ENCODE peak calls at places on chromosomes 12 and 14, in eight cellular contexts. V is HFF-Myc, R is Peyer's patch, W is HCT116, J is IMR-90, E is fibroblast of lung, O is epithelial cell of esophagus, Q is foreskin fibroblast. Z is an unnamed sample.

GRCh38 chr14:67187826-67188225 is 1.4 kb upstream of the GARIN2 start:
- DNase-seq in R (no peak), Q (peak; percentile 65), J (peak; percentile 86), W (peak; percentile 85), V (peak; percentile 25), O (peak; percentile 75), E (peak; percentile 97), Z (peak; percentile 92)

GRCh38 chr14:33475623-33476022 is 475.3 kb downstream of the EGLN3 start:
- DNase-seq in J (no peak), Q (peak; percentile 24), W (no peak), V (peak; percentile 21), O (peak; percentile 60), E (peak; percentile 41), R (no peak), Z (no peak)

GRCh38 chr12:11136075-11136474 is 1.6 kb upstream of the TAS2R30 start:
- DNase-seq in J (no peak), W (no peak), O (no peak), V (no peak), Q (no peak), E (no peak), R (no peak), Z (no peak)

GRCh38 chr12:13744566-13744965 is 236.8 kb downstream of the GRIN2B start:
- DNase-seq in O (no peak), J (no peak), E (no peak), R (no peak), W (no peak), V (no peak), Q (no peak), Z (no peak)

GRCh38 chr12:98758331-98758730 is 113.2 kb downstream of the APAF1 start:
- DNase-seq in Q (peak; percentile 24), E (peak; percentile 83), J (peak; percentile 31), W (no peak), O (no peak), R (no peak), V (no peak), Z (no peak)

GRCh38 chr12:17148706-17149105 is 542.7 kb upstream of the LMO3 start:
- DNase-seq in W (no peak), O (no peak), J (no peak), R (no peak), E (no peak), Q (no peak), V (no peak), Z (no peak)

GRCh38 chr14:74792249-74793039 is 29.3 kb downstream of the YLPM1 start:
- DNase-seq in Q (no peak), J (peak; percentile 15), W (no peak), E (peak; percentile 31), O (no peak), R (no peak), V (no peak), Z (no peak)

GRCh38 chr12:39852346-39852745 is 232.7 kb upstream of the ABCD2 start:
- DNase-seq in R (no peak), O (peak; percentile 8), J (peak; percentile 1), W (no peak), Q (no peak), V (no peak), E (peak; percentile 36), Z (no peak)

GRCh38 chr12:64256166-64256800 is 34.2 kb upstream of the KICS2 start:
- DNase-seq in J (peak; percentile 67), R (no peak), Q (peak; percentile 81), V (peak; percentile 33), E (peak; percentile 42), O (peak; percentile 62), W (peak; percentile 33), Z (peak; percentile 11)

GRCh38 chr12:27347779-27348178 is 15.1 kb downstream of the BMAL2 start:
- DNase-seq in Q (no peak), R (no peak), J (no peak), E (no peak), W (no peak), V (no peak), O (peak; percentile 98), Z (no peak)

GRCh38 chr14:100878271-100879146 is 25.0 kb downstream of the RTL1 start:
- DNase-seq in R (no peak), J (no peak), V (no peak), Q (no peak), O (no peak), W (no peak), E (no peak), Z (no peak)

GRCh38 chr12:89363084-89363483 is 10.8 kb upstream of the DUSP6 start:
- DNase-seq in V (no peak), E (no peak), J (no peak), O (peak; percentile 63), R (no peak), W (no peak), Q (no peak), Z (no peak)

GRCh38 chr12:120832712-120833111 is 71.4 kb downstream of the SPPL3 start:
- DNase-seq in Q (no peak), R (no peak), J (no peak), W (no peak), E (no peak), V (no peak), O (no peak), Z (no peak)

GRCh38 chr12:125249066-125249824 is 184.0 kb downstream of the AACS start:
- DNase-seq in W (no peak), O (no peak), V (no peak), J (no peak), Q (no peak), E (no peak), R (no peak), Z (no peak)

GRCh38 chr12:55847603-55848329 is 5.0 kb upstream of the MMP19 start:
- DNase-seq in E (peak; percentile 99), J (peak; percentile 100), W (no peak), O (peak; percentile 87), Q (peak; percentile 100), R (peak; percentile 48), V (peak; percentile 100), Z (no peak)

GRCh38 chr12:55743131-55743921 is 404 bp downstream of the GDF11 start:
- DNase-seq in O (peak; percentile 72), W (no peak), V (no peak), R (peak; percentile 58), E (peak; percentile 70), Q (peak; percentile 86), J (peak; percentile 68), Z (no peak)

GRCh38 chr14:64786296-64787149 is 82.3 kb downstream of the PLEKHG3 start:
- DNase-seq in O (no peak), Q (peak; percentile 16), R (no peak), V (no peak), J (peak; percentile 56), W (no peak), E (peak; percentile 66), Z (no peak)

GRCh38 chr12:32305163-32305562 is 94.2 kb upstream of the FGD4 start:
- DNase-seq in V (no peak), Q (peak; percentile 64), O (peak; percentile 51), R (no peak), J (peak; percentile 50), W (peak; percentile 21), E (no peak), Z (no peak)

GRCh38 chr14:28651148-28651547 is 115.4 kb upstream of the FOXG1 start:
- DNase-seq in Q (peak; percentile 52), V (no peak), R (no peak), W (no peak), J (peak; percentile 5), O (peak; percentile 81), E (peak; percentile 89), Z (peak; percentile 14)

DNA sequence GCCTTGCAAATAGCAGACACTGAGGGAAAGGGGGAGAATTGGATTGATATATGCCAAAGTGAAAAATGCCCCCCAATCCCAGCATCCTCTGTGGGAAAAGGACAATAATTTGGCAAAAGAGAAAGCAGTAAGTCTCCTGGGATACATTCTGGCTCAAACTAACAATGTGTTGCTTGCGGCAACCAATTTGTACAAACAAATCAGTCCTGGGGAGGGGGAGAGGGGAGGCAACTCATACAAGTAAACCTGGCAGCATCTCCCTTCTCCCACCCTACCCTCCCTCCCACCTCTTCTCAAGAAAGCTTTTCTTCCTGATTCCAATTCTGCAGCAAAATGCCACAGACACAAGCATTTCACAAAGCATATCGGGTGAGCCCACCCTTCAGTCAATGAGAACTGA is 57.0 kb downstream of the STON2 start:
- DNase-seq in Q (no peak), W (no peak), O (no peak), R (no peak), V (no peak), E (no peak), J (no peak), Z (no peak)
- H3K4me3 ChIP-seq in Q (no peak overlapping the region), W (no peak overlapping the region), O (no peak overlapping the region), R (no peak overlapping the region), V (no peak overlapping the region), E (no peak overlapping the region), J (no peak overlapping the region), Z (no peak overlapping the region)

GRCh38 chr12:62934799-62935674 is at the start of gene PPM1H:
- DNase-seq in O (peak; percentile 27), V (no peak), J (peak; percentile 11), W (peak; percentile 68), Q (peak; percentile 58), E (no peak), R (peak; percentile 18), Z (no peak)
- TF ChIP-seq CTCF in O (peak; percentile 35), V (peak; percentile 25), J (no peak), W (peak; percentile 70), Q (peak; percentile 15), E (no peak), R (peak; percentile 4), Z (peak; percentile 50)

DNA sequence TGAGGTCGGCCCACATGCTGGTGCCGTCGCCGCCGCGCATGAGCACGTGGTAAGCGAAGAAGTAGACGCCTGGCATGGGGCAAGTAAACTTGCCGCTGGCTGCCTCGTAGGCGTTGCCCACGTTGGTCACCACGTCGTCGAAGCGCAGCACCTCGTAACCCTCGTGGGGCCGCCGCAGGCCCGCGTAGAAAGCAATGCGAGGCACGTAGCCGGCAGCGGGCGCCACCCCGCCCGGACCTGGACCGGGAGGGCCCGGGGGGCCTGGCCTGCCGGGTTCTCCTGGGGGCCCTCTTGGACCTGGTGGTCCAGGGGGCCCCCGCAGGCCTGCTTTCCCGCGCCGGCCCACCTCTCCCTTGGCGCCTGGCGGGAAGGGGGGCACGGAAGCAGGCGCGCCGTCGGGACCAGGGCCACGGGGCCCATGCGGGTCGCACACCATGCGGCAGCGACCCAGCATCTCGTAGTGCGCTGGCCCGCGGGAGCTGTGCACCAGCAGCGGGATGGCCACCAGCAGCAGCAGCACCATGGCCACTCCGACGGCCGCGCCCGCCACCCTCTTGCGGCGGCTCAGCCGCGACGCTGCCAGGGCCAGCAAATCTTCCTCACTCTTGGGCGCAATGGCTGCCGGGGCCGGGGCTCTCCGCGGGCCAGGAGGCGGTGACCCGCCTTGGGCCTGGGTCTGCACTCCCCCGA is 888 bp downstream of the C1QL4 start:
- DNase-seq in W (no peak), Q (no peak), E (no peak), O (no peak), R (no peak), J (no peak), V (no peak), Z (no peak)
- H3K4me3 ChIP-seq in W (no peak overlapping the region), Q (no peak overlapping the region), E (no peak overlapping the region), O (no peak overlapping the region), R (no peak overlapping the region), J (no peak overlapping the region), V (no peak overlapping the region), Z (no peak overlapping the region)

DNA sequence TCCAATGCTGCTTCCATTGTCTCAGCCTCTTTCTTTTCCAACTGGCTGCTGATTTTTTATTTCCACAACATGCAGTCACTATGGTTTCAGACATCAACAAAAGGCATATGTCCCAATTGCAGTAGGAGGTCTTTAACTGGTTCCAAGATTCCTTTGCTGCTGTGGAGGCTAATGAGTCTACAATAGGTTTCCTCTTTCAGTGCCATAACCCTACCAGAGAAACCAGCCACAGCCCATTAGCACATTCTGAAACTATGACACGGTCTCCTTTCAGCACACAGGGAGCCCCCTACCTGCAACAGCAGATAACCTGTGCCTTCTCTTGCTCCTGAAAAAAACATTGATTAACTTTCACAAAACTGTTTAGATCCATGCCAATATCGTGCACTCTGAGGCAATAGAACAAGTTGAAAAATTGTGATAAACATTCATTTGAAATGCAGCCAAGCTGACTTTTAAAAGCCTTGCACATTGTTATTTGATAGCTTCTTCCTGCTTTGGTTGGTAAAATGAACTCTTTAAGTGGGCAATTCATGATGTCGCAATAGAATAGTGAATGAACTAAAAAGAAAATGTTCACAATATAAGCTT is 32.4 kb downstream of the PLEKHG7 start:
- DNase-seq in R (no peak), W (no peak), J (peak; percentile 92), E (peak; percentile 94), Q (peak; percentile 88), V (peak; percentile 87), O (peak; percentile 64), Z (peak; percentile 66)
- TF ChIP-seq CTCF in R (no peak), W (no peak), J (peak; percentile 20), E (no peak), Q (peak; percentile 21), V (no peak), O (peak; percentile 25), Z (peak; percentile 30)